ENCODE peak calls at places on chromosomes 13 and 19, in eight cellular contexts. D is HFF-Myc, C is heart left ventricle, Y is breast epithelium, N is colonic mucosa, I is psoas muscle, B is tibial artery, R is CD14-positive monocyte. J is an unnamed sample.

GRCh38 chr19:45152504-45153338 is 8.1 kb downstream of the NKPD1 start:
- DNase-seq in D (no peak), C (peak), Y (peak), N (peak), I (peak), B (no peak), R (no peak), J (peak)

GRCh38 chr19:14053032-14053431 is 8.8 kb downstream of the PALM3 start:
- DNase-seq in D (no peak), C (no peak), Y (no peak), N (no peak), I (no peak), B (no peak), R (no peak), J (no peak)

GRCh38 chr13:74084375-74084902 is 49.8 kb downstream of the KLF12 start:
- DNase-seq in D (no peak), C (no peak), Y (no peak), N (no peak), I (no peak), B (no peak), R (no peak), J (no peak)

GRCh38 chr19:37654525-37654832 is 786 bp downstream of the ZFP30 start:
- DNase-seq in D (peak), C (no peak), Y (no peak), N (no peak), I (no peak), B (no peak), R (no peak), J (no peak)

GRCh38 chr19:572891-573825 is 762 bp downstream of the BSG start:
- DNase-seq in D (no peak), C (peak), Y (peak), N (peak), I (peak), B (no peak), R (no peak), J (peak)

GRCh38 chr19:50510700-50511068 is 307 bp downstream of the JOSD2 start:
- DNase-seq in D (no peak), C (no peak), Y (no peak), N (no peak), I (no peak), B (no peak), R (no peak), J (no peak)

GRCh38 chr13:94079876-94080275 is 399.6 kb downstream of the DCT start:
- DNase-seq in D (no peak), C (no peak), Y (no peak), N (no peak), I (no peak), B (no peak), R (no peak), J (no peak)

GRCh38 chr19:11921852-11922495 is 2.9 kb upstream of the ZNF700 start:
- DNase-seq in D (no peak), C (no peak), Y (no peak), N (no peak), I (no peak), B (no peak), R (no peak), J (peak)

GRCh38 chr13:42875448-42876269 is 94.3 kb downstream of the FAM216B start:
- DNase-seq in D (no peak), C (no peak), Y (no peak), N (no peak), I (no peak), B (no peak), R (no peak), J (peak)

GRCh38 chr19:40960780-40961179 is 30.3 kb upstream of the CYP2B6 start:
- DNase-seq in D (no peak), C (no peak), Y (no peak), N (no peak), I (no peak), B (no peak), R (no peak), J (no peak)

GRCh38 chr13:77868717-77869116 is 49.9 kb downstream of the EDNRB start:
- DNase-seq in D (no peak), C (no peak), Y (no peak), N (no peak), I (no peak), B (no peak), R (no peak), J (no peak)

GRCh38 chr13:84648069-84648640 is 765.9 kb upstream of the SLITRK1 start:
- DNase-seq in D (no peak), C (no peak), Y (no peak), N (no peak), I (no peak), B (no peak), R (no peak), J (no peak)

GRCh38 chr13:42354246-42355117 is 82.5 kb downstream of the AKAP11 start:
- DNase-seq in D (no peak), C (peak), Y (no peak), N (no peak), I (no peak), B (no peak), R (no peak), J (no peak)

GRCh38 chr13:59898066-59898465 is 265.7 kb downstream of the DIAPH3 start:
- DNase-seq in D (no peak), C (no peak), Y (no peak), N (no peak), I (no peak), B (no peak), R (no peak), J (no peak)

GRCh38 chr13:31965361-31966066 is 66.1 kb upstream of the FRY start:
- DNase-seq in D (no peak), C (no peak), Y (no peak), N (no peak), I (no peak), B (no peak), R (no peak), J (no peak)

GRCh38 chr13:113939905-113940339 is 34.0 kb downstream of the C13orf46 start:
- DNase-seq in D (no peak), C (peak), Y (no peak), N (no peak), I (no peak), B (no peak), R (no peak), J (no peak)

GRCh38 chr13:33258437-33259193 is 26.9 kb downstream of the STARD13 start:
- DNase-seq in D (no peak), C (no peak), Y (no peak), N (no peak), I (no peak), B (no peak), R (no peak), J (no peak)

GRCh38 chr19:33719366-33720154 is 77.1 kb upstream of the KCTD15 start:
- DNase-seq in D (no peak), C (peak), Y (no peak), N (no peak), I (no peak), B (no peak), R (no peak), J (peak)

GRCh38 chr19:46503848-46504453 is 8.3 kb upstream of the PNMA8B start:
- DNase-seq in D (no peak), C (no peak), Y (no peak), N (no peak), I (no peak), B (no peak), R (no peak), J (no peak)

GRCh38 chr19:36838784-36839324 is 667 bp upstream of the ZNF790 start:
- DNase-seq in D (no peak), C (no peak), Y (no peak), N (no peak), I (no peak), B (no peak), R (no peak), J (no peak)

GRCh38 chr13:53946500-53946899 is 917.9 kb downstream of the OLFM4 start:
- DNase-seq in D (no peak), C (no peak), Y (no peak), N (no peak), I (no peak), B (no peak), R (no peak), J (no peak)

GRCh38 chr13:110187501-110188161 is 119.3 kb downstream of the COL4A1 start:
- DNase-seq in D (no peak), C (peak), Y (no peak), N (no peak), I (no peak), B (no peak), R (no peak), J (peak)

GRCh38 chr13:31951215-31951678 is 80.3 kb upstream of the FRY start:
- DNase-seq in D (peak), C (peak), Y (peak), N (peak), I (peak), B (peak), R (peak), J (peak)

GRCh38 chr13:110109910-110110309 is 197.0 kb downstream of the COL4A1 start:
- DNase-seq in D (no peak), C (peak), Y (no peak), N (peak), I (peak), B (peak), R (no peak), J (peak)

GRCh38 chr19:3041302-3041701 is 12.2 kb upstream of the TLE2 start:
- DNase-seq in D (no peak), C (no peak), Y (no peak), N (no peak), I (no peak), B (no peak), R (no peak), J (no peak)

GRCh38 chr13:74825170-74825948 is 656.6 kb downstream of the TBC1D4 start:
- DNase-seq in D (peak), C (no peak), Y (no peak), N (no peak), I (no peak), B (no peak), R (no peak), J (no peak)

GRCh38 chr13:110391273-110391672 is 84.2 kb downstream of the COL4A2 start:
- DNase-seq in D (no peak), C (no peak), Y (no peak), N (no peak), I (no peak), B (no peak), R (no peak), J (no peak)

GRCh38 chr19:6516659-6517291 is 14.1 kb upstream of the TNFSF9 start:
- DNase-seq in D (no peak), C (peak), Y (peak), N (peak), I (peak), B (peak), R (peak), J (peak)

GRCh38 chr19:35114656-35115537 is 726 bp upstream of the FXYD3 start:
- DNase-seq in D (no peak), C (peak), Y (peak), N (peak), I (peak), B (peak), R (no peak), J (peak)

GRCh38 chr19:39506944-39507714 is 7.8 kb upstream of the SELENOV start:
- DNase-seq in D (no peak), C (peak), Y (no peak), N (peak), I (no peak), B (no peak), R (no peak), J (peak)

GRCh38 chr19:20612711-20613316 is 47.2 kb upstream of the ZNF737 start:
- DNase-seq in D (no peak), C (no peak), Y (no peak), N (no peak), I (no peak), B (no peak), R (no peak), J (no peak)

GRCh38 chr13:98105929-98106336 is 37.0 kb upstream of the FARP1 start:
- DNase-seq in D (peak), C (peak), Y (peak), N (no peak), I (no peak), B (no peak), R (no peak), J (no peak)

GRCh38 chr13:94178625-94179244 is 300.7 kb downstream of the DCT start:
- DNase-seq in D (no peak), C (no peak), Y (no peak), N (no peak), I (no peak), B (no peak), R (no peak), J (no peak)

GRCh38 chr19:13606156-13606555 is 99.9 kb upstream of the CACNA1A start:
- DNase-seq in D (no peak), C (no peak), Y (no peak), N (no peak), I (no peak), B (no peak), R (no peak), J (no peak)

GRCh38 chr19:8034178-8034525 is 18.4 kb upstream of the CCL25 start:
- DNase-seq in D (no peak), C (no peak), Y (no peak), N (no peak), I (no peak), B (no peak), R (no peak), J (no peak)

GRCh38 chr19:8023371-8023770 is 17.9 kb upstream of the ELAVL1 start:
- DNase-seq in D (no peak), C (no peak), Y (no peak), N (no peak), I (no peak), B (no peak), R (no peak), J (no peak)

GRCh38 chr19:8025321-8025720 is 19.9 kb upstream of the ELAVL1 start:
- DNase-seq in D (no peak), C (no peak), Y (no peak), N (no peak), I (no peak), B (no peak), R (no peak), J (no peak)

GRCh38 chr19:8030906-8031305 is 21.7 kb upstream of the CCL25 start:
- DNase-seq in D (no peak), C (no peak), Y (no peak), N (no peak), I (no peak), B (no peak), R (no peak), J (no peak)

DNA sequence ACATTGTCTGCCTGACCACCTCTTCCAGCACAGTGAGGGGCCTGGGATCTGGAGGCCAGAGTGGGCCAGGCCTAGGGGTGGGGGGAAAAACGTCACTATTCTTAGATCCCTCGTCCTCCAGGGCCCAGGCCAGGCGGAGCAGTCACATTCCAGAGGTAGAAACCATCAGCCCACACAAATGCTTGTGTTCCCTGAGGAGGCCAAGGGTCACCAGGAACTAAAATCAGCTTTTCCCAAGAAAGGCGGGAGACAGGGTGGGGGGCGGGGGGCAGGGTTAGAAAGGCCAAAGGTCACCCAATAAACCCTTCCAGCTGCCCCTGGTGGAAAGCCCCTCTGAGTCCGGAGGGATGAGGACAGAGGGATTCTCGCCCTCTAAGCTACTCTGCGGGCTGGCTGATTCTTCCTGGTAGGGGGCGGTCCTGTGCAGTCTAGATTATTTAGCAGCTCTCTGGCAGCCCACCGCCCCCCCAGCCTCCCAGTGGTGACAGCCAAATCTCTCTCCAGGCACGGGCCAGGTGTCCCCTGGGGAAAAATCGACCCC is 23.5 kb upstream of the CCL25 start:
- DNase-seq in D (no peak), C (no peak), Y (no peak), N (no peak), I (no peak), B (no peak), R (no peak), J (no peak)
- TF ChIP-seq CTCF in D (no peak), C (no peak), Y (no peak), N (no peak), I (no peak), B (no peak), R (no peak), J (no peak)

GRCh38 chr19:49019242-49019932 is 2.5 kb upstream of the LHB start:
- DNase-seq in D (no peak), C (peak), Y (peak), N (peak), I (peak), B (no peak), R (no peak), J (peak)
- TF ChIP-seq CTCF in D (no peak), C (no peak), Y (peak), N (no peak), I (no peak), B (no peak), R (no peak), J (no peak)

DNA sequence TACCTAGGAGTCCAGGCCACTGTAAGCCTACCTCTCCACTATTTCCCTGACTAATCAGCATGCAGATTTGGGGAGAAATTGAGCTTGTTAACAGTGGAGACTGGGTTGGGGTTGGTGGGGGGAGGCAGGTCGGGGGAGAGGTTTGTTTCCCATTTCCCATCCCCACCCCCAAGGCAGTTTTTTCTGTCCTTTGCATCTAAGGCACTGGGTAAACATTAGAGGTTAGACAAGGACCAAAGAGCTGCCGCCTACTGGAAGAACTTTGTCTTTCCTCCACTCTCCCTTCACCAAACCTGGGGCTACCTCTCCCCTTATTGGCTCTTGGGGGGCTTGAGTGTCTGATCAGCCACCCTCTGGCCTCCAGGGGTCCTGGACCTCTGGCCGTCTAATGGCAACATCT is 953 bp downstream of the KCNN4 start:
- DNase-seq in D (no peak), C (no peak), Y (no peak), N (peak), I (no peak), B (no peak), R (no peak), J (no peak)
- TF ChIP-seq CTCF in D (no peak), C (no peak), Y (no peak), N (peak), I (no peak), B (no peak), R (peak), J (no peak)

DNA sequence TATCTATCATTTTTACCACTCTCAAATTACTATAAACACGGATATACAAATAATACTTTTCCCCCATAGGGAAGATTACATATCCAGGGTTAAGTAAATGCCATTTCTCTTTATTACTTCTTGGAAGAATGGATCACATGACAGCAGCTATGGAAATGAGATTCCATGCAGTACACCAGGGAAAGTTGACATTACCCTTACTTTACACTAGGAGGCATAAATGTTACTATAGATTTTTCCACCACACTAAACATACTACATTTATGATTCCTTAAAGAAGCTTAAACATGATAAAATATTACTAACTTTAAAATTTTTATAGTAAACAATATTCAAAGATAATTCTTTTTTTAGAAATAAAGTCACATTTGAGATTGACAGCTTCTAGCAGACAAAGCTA is 611.4 kb downstream of the PCDH9 start:
- DNase-seq in D (peak), C (no peak), Y (no peak), N (no peak), I (no peak), B (no peak), R (no peak), J (no peak)
- TF ChIP-seq CTCF in D (peak), C (peak), Y (no peak), N (peak), I (peak), B (no peak), R (no peak), J (no peak)

GRCh38 chr13:51583875-51584730 is at the start of gene WDFY2:
- DNase-seq in D (peak), C (peak), Y (peak), N (peak), I (peak), B (peak), R (peak), J (peak)
- TF ChIP-seq CTCF in D (no peak), C (peak), Y (no peak), N (no peak), I (no peak), B (no peak), R (no peak), J (no peak)

DNA sequence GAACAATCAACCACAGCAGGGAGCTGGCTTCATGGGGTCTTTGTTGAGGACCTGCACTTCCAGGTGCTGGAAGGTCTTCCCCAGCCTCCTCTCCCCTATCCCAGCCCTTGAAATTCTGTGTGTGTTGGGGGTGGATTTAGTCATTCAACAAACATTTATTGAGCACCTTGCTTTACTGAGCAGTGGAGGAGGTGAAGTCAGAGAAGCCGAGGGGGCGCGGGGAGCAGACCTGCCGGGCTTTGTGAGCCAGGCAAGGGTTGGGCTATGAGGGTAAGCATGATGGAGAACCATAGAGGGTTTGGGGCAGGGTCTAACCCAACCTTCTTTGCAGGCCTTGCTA is 3.5 kb upstream of the C19orf85 start:
- DNase-seq in D (no peak), C (no peak), Y (no peak), N (no peak), I (no peak), B (no peak), R (no peak), J (no peak)
- TF ChIP-seq CTCF in D (no peak), C (no peak), Y (no peak), N (no peak), I (no peak), B (no peak), R (peak), J (no peak)

GRCh38 chr19:53947624-53948023 is 15.1 kb upstream of the CACNG8 start:
- DNase-seq in D (no peak), C (no peak), Y (no peak), N (no peak), I (no peak), B (no peak), R (no peak), J (no peak)
- TF ChIP-seq CTCF in D (peak), C (no peak), Y (no peak), N (no peak), I (no peak), B (no peak), R (no peak), J (no peak)

GRCh38 chr13:39417131-39417530 is 185.9 kb downstream of the LHFPL6 start:
- DNase-seq in D (no peak), C (peak), Y (no peak), N (no peak), I (no peak), B (no peak), R (no peak), J (no peak)
- TF ChIP-seq CTCF in D (no peak), C (peak), Y (peak), N (no peak), I (no peak), B (no peak), R (peak), J (no peak)